ENCODE peak calls at places on chromosomes 16 and 17, in eight cellular contexts. Q is psoas muscle, I is A549, W is A673, E is cardiac muscle cell, K is thoracic aorta, F is breast epithelium, J is DND-41. H is an unnamed sample.

GRCh38 chr17:4324463-4324862 is 42.0 kb downstream of the UBE2G1 start:
- DNase-seq in E (no peak), I (no peak), F (no peak), W (no peak), K (no peak), Q (no peak), J (no peak), H (no peak)

GRCh38 chr16:78985736-78986605 is 614.6 kb downstream of the MAF start:
- DNase-seq in E (no peak), J (no peak), F (no peak), W (no peak), K (no peak), I (no peak), Q (no peak), H (no peak)

GRCh38 chr17:39627170-39627716 is 491 bp downstream of the PPP1R1B start:
- DNase-seq in F (no peak), K (no peak), I (no peak), J (no peak), Q (no peak), W (no peak), E (no peak), H (no peak)

GRCh38 chr16:11869657-11870228 is 18.4 kb upstream of the RSL1D1 start:
- DNase-seq in J (no peak), W (no peak), K (no peak), Q (no peak), I (no peak), F (no peak), E (no peak), H (no peak)

GRCh38 chr17:64091116-64091515 is 38.8 kb downstream of the ERN1 start:
- DNase-seq in F (no peak), I (no peak), E (peak), Q (no peak), K (no peak), J (no peak), W (no peak), H (no peak)

GRCh38 chr16:50643192-50643591 is 37.9 kb downstream of the SNX20 start:
- DNase-seq in I (no peak), F (no peak), K (no peak), J (no peak), W (no peak), Q (no peak), E (no peak), H (no peak)

GRCh38 chr17:38443356-38444026 is 15.2 kb downstream of the ARHGAP23 start:
- DNase-seq in Q (no peak), E (no peak), I (no peak), K (no peak), W (no peak), F (no peak), J (no peak), H (no peak)

GRCh38 chr17:17186551-17187505 is 19.3 kb downstream of the PLD6 start:
- DNase-seq in E (peak), F (no peak), J (no peak), K (no peak), W (no peak), Q (no peak), I (no peak), H (no peak)

GRCh38 chr16:29770250-29770929 is 7.7 kb upstream of the ZG16 start:
- DNase-seq in W (no peak), K (no peak), J (no peak), F (no peak), I (no peak), E (no peak), Q (no peak), H (no peak)

GRCh38 chr17:78240012-78240655 is 8.7 kb downstream of the TMEM235 start:
- DNase-seq in Q (no peak), J (no peak), E (no peak), W (no peak), K (no peak), I (no peak), F (no peak), H (no peak)

GRCh38 chr16:1913327-1914083 is 4.7 kb downstream of the HS3ST6 start:
- DNase-seq in W (no peak), I (no peak), K (no peak), Q (no peak), E (no peak), J (no peak), F (no peak), H (no peak)

GRCh38 chr16:88376053-88376834 is 6.5 kb upstream of the ZNF469 start:
- DNase-seq in F (no peak), K (no peak), I (no peak), W (no peak), E (no peak), J (no peak), Q (peak), H (no peak)

GRCh38 chr17:56247816-56248215 is 94.5 kb downstream of the ANKFN1 start:
- DNase-seq in I (no peak), W (no peak), K (no peak), Q (no peak), F (no peak), J (no peak), E (no peak), H (no peak)

GRCh38 chr16:30340621-30341020 is 14.5 kb downstream of the CD2BP2 start:
- DNase-seq in F (no peak), Q (no peak), K (no peak), E (no peak), J (peak), I (no peak), W (no peak), H (no peak)

GRCh38 chr16:56916571-56917403 is 15.2 kb upstream of the HERPUD1 start:
- DNase-seq in W (no peak), E (no peak), K (no peak), I (no peak), F (no peak), J (no peak), Q (no peak), H (no peak)

GRCh38 chr16:28324235-28324886 is 32.0 kb downstream of the SBK1 start:
- DNase-seq in K (no peak), E (no peak), W (no peak), F (peak), J (no peak), I (no peak), Q (no peak), H (no peak)

GRCh38 chr16:68090109-68090508 is 4.9 kb downstream of the NFATC3 start:
- DNase-seq in E (no peak), Q (no peak), J (no peak), F (no peak), I (no peak), W (no peak), K (no peak), H (no peak)

GRCh38 chr16:80656731-80657150 is 115.9 kb downstream of the DYNLRB2 start:
- DNase-seq in Q (no peak), W (no peak), I (no peak), K (no peak), J (no peak), E (no peak), F (no peak), H (no peak)

GRCh38 chr16:31295206-31295605 is 35.4 kb downstream of the ITGAM start:
- DNase-seq in F (no peak), E (no peak), W (no peak), K (no peak), I (no peak), J (no peak), Q (no peak), H (no peak)

GRCh38 chr16:86740817-86741799 is 162.8 kb downstream of the FOXL1 start:
- DNase-seq in I (peak), W (peak), K (peak), J (no peak), E (peak), Q (peak), F (no peak), H (no peak)

GRCh38 chr16:28092721-28093382 is 29.3 kb upstream of the GSG1L start:
- DNase-seq in K (no peak), Q (no peak), E (no peak), F (no peak), I (no peak), W (no peak), J (no peak), H (no peak)

GRCh38 chr17:77076046-77076882 is 64.5 kb upstream of the SEC14L1 start:
- DNase-seq in Q (no peak), W (peak), I (no peak), E (no peak), F (no peak), K (no peak), J (no peak), H (no peak)

GRCh38 chr17:50603340-50603739 is 31.3 kb upstream of the ABCC3 start:
- DNase-seq in K (no peak), J (no peak), F (no peak), E (no peak), Q (no peak), I (peak), W (peak), H (no peak)

GRCh38 chr16:71360378-71360777 is 1.9 kb downstream of the CALB2 start:
- DNase-seq in W (no peak), K (no peak), E (peak), F (no peak), Q (no peak), I (peak), J (no peak), H (no peak)

GRCh38 chr17:38883592-38884526 is 14.0 kb downstream of the LASP1 start:
- DNase-seq in Q (no peak), F (no peak), W (no peak), E (peak), K (no peak), I (no peak), J (no peak), H (no peak)

DNA sequence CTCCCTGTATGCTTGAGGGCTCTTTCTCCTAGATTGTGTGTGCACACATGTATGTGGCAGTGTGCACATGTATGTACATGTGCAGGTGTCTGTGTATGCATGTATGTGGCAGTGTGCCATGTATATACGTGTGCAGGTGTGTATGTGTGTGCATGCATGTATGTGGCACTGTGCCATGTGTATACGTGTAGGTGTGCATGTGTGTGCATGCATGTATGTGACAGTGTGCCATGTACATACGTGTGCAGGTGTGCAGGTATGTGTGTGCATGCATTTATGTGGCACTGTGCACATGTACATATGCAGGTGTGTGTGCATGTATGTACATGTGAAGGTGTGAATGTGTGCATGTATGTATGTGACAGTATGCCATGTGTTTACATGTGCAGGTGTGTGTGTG is 43.9 kb upstream of the BHLHA9 start:
- DNase-seq in E (no peak), W (no peak), K (no peak), J (no peak), I (no peak), F (no peak), Q (no peak), H (no peak)
- H3K4me3 ChIP-seq in E (no peak), W (no peak), K (no peak), J (no peak), I (no peak), F (no peak), Q (no peak), H (no peak)

GRCh38 chr17:19644493-19645210 is 3.9 kb upstream of the ALDH3A2 start:
- DNase-seq in Q (no peak), I (no peak), W (no peak), E (peak), F (no peak), J (no peak), K (no peak), H (no peak)

GRCh38 chr17:19646788-19647696 is 1.5 kb upstream of the ALDH3A2 start:
- DNase-seq in W (peak), J (no peak), K (no peak), I (no peak), E (peak), Q (no peak), F (no peak), H (no peak)

GRCh38 chr17:19647697-19648474 is 665 bp upstream of the ALDH3A2 start:
- DNase-seq in E (peak), I (peak), J (no peak), F (peak), Q (peak), K (peak), W (peak), H (peak)

GRCh38 chr17:19648475-19649406 is at the start of gene ALDH3A2:
- DNase-seq in K (peak), J (no peak), E (peak), W (peak), Q (peak), I (peak), F (peak), H (peak)

DNA sequence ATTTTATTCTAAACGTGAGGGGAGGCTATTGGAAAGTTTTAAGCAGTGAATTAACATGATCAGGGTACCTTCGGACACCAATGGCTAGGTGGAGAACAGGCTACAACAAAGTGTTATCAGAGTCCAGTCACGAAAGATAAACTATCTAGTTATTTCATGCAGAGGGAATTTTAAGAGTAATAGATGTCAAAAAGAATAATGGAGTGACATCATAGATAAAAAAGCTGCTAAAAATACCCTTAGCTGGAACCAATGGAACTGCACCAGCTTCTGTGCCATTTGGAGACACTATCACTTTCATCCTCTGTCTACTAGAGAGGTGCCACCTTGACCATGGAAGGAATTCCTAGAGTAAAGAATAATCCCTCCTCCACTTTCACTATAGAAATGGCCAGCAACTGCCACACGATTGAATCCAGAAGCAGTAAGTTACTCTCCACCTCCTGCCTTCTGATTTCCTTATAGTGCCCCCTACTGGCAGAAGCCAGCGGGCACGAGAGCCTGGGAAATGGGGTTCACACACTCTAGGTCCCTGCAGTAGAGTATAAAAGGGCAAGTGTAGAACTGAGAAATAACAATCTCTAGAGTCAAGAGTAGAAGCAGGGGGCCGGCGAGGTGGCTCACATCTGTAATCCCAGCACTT is 2.8 kb upstream of the ALDH3A2 start:
- DNase-seq in I (peak), W (peak), Q (peak), K (no peak), J (peak), E (peak), F (no peak), H (peak)
- H3K27ac ChIP-seq in I (peak), W (no peak), Q (peak), K (peak), J (no peak), E (peak), F (no peak), H (no peak)

DNA sequence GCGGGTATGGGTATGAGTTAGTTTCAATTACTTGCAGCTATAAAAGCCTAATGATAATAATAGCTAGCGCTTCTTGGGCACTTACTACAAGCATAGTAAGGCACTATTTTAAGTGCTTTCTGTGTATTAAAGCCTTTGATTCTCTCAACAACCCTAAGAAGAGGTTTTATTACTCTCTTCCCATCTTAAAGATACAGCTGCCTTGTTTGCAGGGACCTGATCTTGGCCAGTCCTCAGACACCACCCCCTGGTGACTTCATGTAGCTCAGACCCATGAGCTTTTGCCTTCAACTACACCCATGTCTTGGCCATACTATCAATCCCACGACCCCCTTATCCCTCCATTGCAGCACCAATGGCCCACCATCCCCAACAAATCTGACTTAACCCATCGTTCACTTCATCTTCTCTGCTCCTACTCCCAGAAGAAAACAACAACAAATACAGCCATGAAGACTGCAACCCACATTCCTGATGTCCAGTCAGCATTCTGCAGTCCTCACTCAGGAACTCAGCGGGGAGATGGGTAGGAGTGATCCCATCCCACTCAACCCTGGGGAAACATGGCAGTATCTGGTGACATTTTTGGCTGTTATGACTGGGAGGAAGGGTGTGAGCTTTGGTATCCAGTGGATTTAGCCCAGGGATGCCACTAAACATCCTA is 4.2 kb downstream of the GGA2 start:
- DNase-seq in Q (no peak), J (no peak), F (no peak), I (no peak), E (no peak), W (no peak), K (no peak), H (no peak)
- H3K4me3 ChIP-seq in Q (peak), J (no peak), F (no peak), I (no peak), E (no peak), W (no peak), K (no peak), H (no peak)

GRCh38 chr16:64898159-64898558 is 223.7 kb downstream of the CDH11 start:
- DNase-seq in Q (no peak), E (no peak), F (no peak), J (no peak), W (no peak), K (no peak), I (no peak), H (no peak)

GRCh38 chr16:64900517-64900916 is 221.3 kb downstream of the CDH11 start:
- DNase-seq in K (no peak), Q (no peak), F (no peak), E (no peak), J (no peak), W (no peak), I (no peak), H (no peak)

GRCh38 chr16:64900029-64900428 is 221.8 kb downstream of the CDH11 start:
- DNase-seq in I (no peak), J (no peak), Q (no peak), K (no peak), F (no peak), E (no peak), W (no peak), H (no peak)
- H3K27ac ChIP-seq in I (no peak), J (no peak), Q (no peak), K (no peak), F (no peak), E (no peak), W (no peak), H (no peak)